ENCODE peak calls at places on chromosomes 3 and 15, in six cellular contexts. B is SK-MEL-5; K is activated CD8-positive, alpha-beta memory T cell treated with anti-CD3 and anti-CD28 coated beads for 1 hour; M is esophagus squamous epithelium; P is BJ; A is GM19239. J is an unnamed sample.

GRCh38 chr3:78096488-78097255 is 1056.8 kb downstream of the ROBO2 start:
- DNase-seq in P (peak; percentile 11), B (no peak), A (no peak), M (no peak), K (no peak), J (no peak)

GRCh38 chr15:81493246-81493645 is 119.2 kb upstream of the TMC3 start:
- DNase-seq in P (no peak), K (no peak), M (no peak), B (no peak), A (no peak), J (no peak)

GRCh38 chr3:107661447-107662108 is 138.8 kb downstream of the BBX start:
- DNase-seq in K (no peak), P (no peak), A (no peak), M (no peak), B (no peak), J (no peak)

GRCh38 chr3:66763294-66763693 is 234.8 kb upstream of the KBTBD8 start:
- DNase-seq in P (no peak), B (peak; percentile 56), M (no peak), A (no peak), K (no peak), J (no peak)

GRCh38 chr15:43266834-43267233 is at the start of gene TGM5:
- DNase-seq in K (no peak), M (no peak), B (peak; percentile 7), A (no peak), P (no peak), J (no peak)

GRCh38 chr15:91047545-91048199 is 25.3 kb upstream of the VPS33B start:
- DNase-seq in A (no peak), P (no peak), K (no peak), M (no peak), B (no peak), J (peak; percentile 46)

GRCh38 chr15:31847961-31848360 is 182.4 kb upstream of the CHRNA7 start:
- DNase-seq in P (no peak), M (no peak), B (no peak), K (no peak), A (no peak), J (no peak)

GRCh38 chr3:130849111-130849552 is 44.8 kb upstream of the ATP2C1 start:
- DNase-seq in B (no peak), P (no peak), K (no peak), A (no peak), M (no peak), J (peak; percentile 43)

GRCh38 chr3:195307711-195308110 is 36.8 kb upstream of the XXYLT1 start:
- DNase-seq in M (no peak), P (no peak), B (no peak), K (no peak), A (no peak), J (no peak)

GRCh38 chr3:31234143-31234542 is 298.6 kb upstream of the STT3B start:
- DNase-seq in M (no peak), B (no peak), P (no peak), A (no peak), K (no peak), J (no peak)

GRCh38 chr15:77617507-77618285 is 15.0 kb downstream of the LINGO1 start:
- DNase-seq in A (no peak), M (no peak), B (peak; percentile 74), P (no peak), K (no peak), J (no peak)

GRCh38 chr3:50251220-50251619 is 15.2 kb downstream of the GNAI2 start:
- DNase-seq in B (no peak), M (no peak), A (no peak), K (no peak), P (no peak), J (no peak)

GRCh38 chr3:102096066-102096465 is 246.8 kb downstream of the NFKBIZ start:
- DNase-seq in A (no peak), P (no peak), M (no peak), B (no peak), K (no peak), J (no peak)

GRCh38 chr3:79534732-79535131 is 233.1 kb downstream of the ROBO1 start:
- DNase-seq in B (no peak), K (no peak), P (no peak), M (no peak), A (no peak), J (no peak)

GRCh38 chr15:70856884-70857546 is 3.1 kb upstream of the LARP6 start:
- DNase-seq in K (no peak), M (no peak), P (peak; percentile 98), B (no peak), A (no peak), J (no peak)

GRCh38 chr15:77027111-77027696 is 32.3 kb downstream of the PSTPIP1 start:
- DNase-seq in B (no peak), A (no peak), M (no peak), K (no peak), P (no peak), J (no peak)

GRCh38 chr3:124565013-124565412 is 165.2 kb upstream of the UMPS start:
- DNase-seq in K (no peak), A (peak; percentile 34), M (no peak), P (no peak), B (peak; percentile 88), J (peak; percentile 23)

GRCh38 chr3:119856695-119857094 is 74.8 kb downstream of the NR1I2 start:
- DNase-seq in P (no peak), B (no peak), A (no peak), M (no peak), K (no peak), J (no peak)